ENCODE peak calls at places on chromosomes 12 and 14, in four cellular contexts. L, O, E and X are unnamed samples.

GRCh38 chr12:93502802-93503623 is 35.7 kb downstream of the MRPL42 start:
- DNase-seq in L (peak; percentile 67), E (no peak), O (peak; percentile 48), X (peak; percentile 18)

GRCh38 chr12:69929531-69929930 is 104.5 kb downstream of the MYRFL start:
- DNase-seq in O (peak; percentile 6), E (no peak), L (no peak), X (no peak)

GRCh38 chr14:61822458-61822857 is 60.2 kb downstream of the SNAPC1 start:
- DNase-seq in O (no peak), L (no peak), E (no peak), X (peak; percentile 20)

GRCh38 chr12:102811125-102811737 is 105.8 kb downstream of the PAH start:
- DNase-seq in L (no peak), O (no peak), E (no peak), X (peak; percentile 44)

GRCh38 chr12:117134059-117134458 is 34.8 kb upstream of the TESC start:
- DNase-seq in E (no peak), O (no peak), L (no peak), X (no peak)

GRCh38 chr12:96153131-96153724 is 40.9 kb upstream of the ELK3 start:
- DNase-seq in L (no peak), O (no peak), E (no peak), X (no peak)

GRCh38 chr12:67649165-67650126 is 901 bp downstream of the DYRK2 start:
- DNase-seq in E (peak; percentile 89), O (no peak), L (no peak), X (peak; percentile 79)

GRCh38 chr12:129064201-129064881 is 211.1 kb downstream of the GLT1D1 start:
- DNase-seq in O (no peak), L (no peak), E (peak; percentile 39), X (no peak)

GRCh38 chr12:124871297-124871696 is 7.6 kb upstream of the SCARB1 start:
- DNase-seq in L (no peak), O (no peak), E (no peak), X (no peak)

GRCh38 chr14:81459421-81459820 is 59.3 kb upstream of the STON2 start:
- DNase-seq in O (no peak), E (no peak), L (no peak), X (no peak)

GRCh38 chr14:104486222-104486743 is 93.3 kb upstream of the C14orf180 start:
- DNase-seq in O (no peak), E (no peak), L (no peak), X (no peak)

GRCh38 chr14:75675265-75675960 is 14.4 kb downstream of the TTLL5 start:
- DNase-seq in L (no peak), O (no peak), E (no peak), X (no peak)

GRCh38 chr12:76080729-76081415 is 3.6 kb downstream of the NAP1L1 start:
- DNase-seq in L (no peak), O (no peak), E (no peak), X (no peak)

GRCh38 chr12:74108729-74109128 is 428.9 kb upstream of the ATXN7L3B start:
- DNase-seq in E (no peak), L (no peak), O (no peak), X (no peak)

GRCh38 chr12:2337031-2338010 is 284.5 kb downstream of the CACNA1C start:
- DNase-seq in E (no peak), L (no peak), O (no peak), X (no peak)

GRCh38 chr14:33777651-33778050 is 173.2 kb downstream of the EGLN3 start:
- DNase-seq in O (no peak), L (no peak), E (no peak), X (no peak)

GRCh38 chr14:52055215-52055614 is 13.6 kb downstream of the NID2 start:
- DNase-seq in E (no peak), L (no peak), O (peak; percentile 43), X (no peak)

GRCh38 chr12:30296486-30296885 is 399.2 kb downstream of the IPO8 start:
- DNase-seq in O (no peak), L (no peak), E (no peak), X (no peak)

GRCh38 chr14:58717821-58718220 is 80.1 kb downstream of the DACT1 start:
- DNase-seq in L (no peak), O (peak; percentile 61), E (no peak), X (no peak)

GRCh38 chr12:100867639-100868393 is 73.2 kb downstream of the ANO4 start:
- DNase-seq in L (no peak), E (no peak), O (no peak), X (no peak)

GRCh38 chr14:70698288-70698687 is 56.6 kb downstream of the TTC9 start:
- DNase-seq in O (peak; percentile 19), E (no peak), L (no peak), X (no peak)

GRCh38 chr12:122023339-122024131 is 1.9 kb downstream of the BCL7A start:
- DNase-seq in O (peak; percentile 70), E (peak; percentile 95), L (peak; percentile 87), X (peak; percentile 81)

GRCh38 chr12:102169922-102170698 is 27.5 kb downstream of the PMCH start:
- DNase-seq in L (no peak), O (peak; percentile 63), E (no peak), X (peak; percentile 12)

GRCh38 chr14:94110552-94111181 is at the start of gene IFI27:
- DNase-seq in O (peak; percentile 41), E (peak; percentile 85), L (peak; percentile 66), X (no peak)

GRCh38 chr14:103346286-103346685 is 12.2 kb downstream of the EIF5 start:
- DNase-seq in E (no peak), L (no peak), O (peak; percentile 40), X (no peak)

GRCh38 chr14:65100905-65101541 is 1.3 kb downstream of the MAX start:
- DNase-seq in O (no peak), E (no peak), L (no peak), X (no peak)

GRCh38 chr12:114809132-114809531 is 125.2 kb upstream of the TBX3 start:
- DNase-seq in L (no peak), O (no peak), E (no peak), X (no peak)

GRCh38 chr14:71739273-71739990 is 192.8 kb upstream of the RGS6 start:
- DNase-seq in O (peak; percentile 43), E (no peak), L (no peak), X (no peak)
- TF ChIP-seq CTCF in O (no peak), E (no peak), L (no peak), X (no peak)

DNA sequence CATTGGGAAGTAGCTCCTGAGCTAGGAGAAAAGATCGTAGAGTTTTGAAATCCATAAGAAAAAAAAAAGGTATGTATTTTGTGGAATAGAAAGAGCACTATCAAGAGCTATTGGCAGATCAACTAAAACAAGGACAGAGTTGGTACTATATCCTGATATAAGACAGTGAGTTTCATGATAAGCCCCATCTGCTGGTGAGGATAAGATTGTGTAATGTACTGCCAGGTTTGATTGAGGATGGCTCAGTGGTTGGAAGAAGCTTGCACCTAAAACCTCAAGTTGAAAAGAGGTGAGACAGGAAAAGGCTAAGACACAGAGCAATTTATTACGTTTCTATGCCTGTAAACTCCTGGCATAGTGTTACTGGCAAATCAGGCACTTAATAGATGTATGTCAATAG is 525.6 kb downstream of the FLRT2 start:
- DNase-seq in L (no peak), O (peak; percentile 13), E (no peak), X (no peak)
- TF ChIP-seq CTCF in L (no peak), O (peak; percentile 19), E (no peak), X (no peak)

GRCh38 chr12:83389237-83389996 is 702.7 kb downstream of the TMTC2 start:
- DNase-seq in L (no peak), E (no peak), O (no peak), X (peak; percentile 3)
- TF ChIP-seq CTCF in L (no peak), E (no peak), O (no peak), X (no peak)

GRCh38 chr14:68491793-68492192 is 301.1 kb downstream of the ZFP36L1 start:
- DNase-seq in E (peak; percentile 40), L (no peak), O (no peak), X (no peak)
- TF ChIP-seq CTCF in E (no peak), L (no peak), O (no peak), X (no peak)

DNA sequence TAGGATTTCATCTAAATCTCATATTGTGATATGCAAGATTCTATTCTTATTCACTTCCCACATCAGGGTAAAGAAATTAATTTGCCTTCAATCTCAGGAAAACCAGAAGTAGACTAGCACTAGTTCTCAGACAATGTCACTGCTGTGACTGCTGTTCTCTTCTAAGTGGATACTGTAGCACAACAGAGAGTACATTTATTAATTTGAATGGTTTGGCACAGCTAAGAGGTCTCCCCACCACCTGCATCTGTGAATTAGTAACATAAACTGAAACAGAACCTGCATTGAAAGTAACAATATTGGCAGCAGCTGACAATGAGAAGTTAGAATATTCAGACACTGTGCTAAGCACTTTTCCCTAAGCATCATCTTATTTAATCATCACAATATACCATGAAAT is 253.1 kb downstream of the PDZRN4 start:
- DNase-seq in E (no peak), L (no peak), O (no peak), X (no peak)
- TF ChIP-seq CTCF in E (no peak), L (no peak), O (no peak), X (no peak)